ENCODE peak calls at places on chromosomes 7 and 10, in eight cellular contexts. R is transverse colon, F is IMR-90, I is OCI-LY7, V is sigmoid colon, Q is SJSA1, W is PC-3, B is colonic mucosa. Z is an unnamed sample.
A peak's percentile ranks its signal among the peaks of the same experiment; 100 is the strongest.

GRCh38 chr10:91415816-91416215 is 5.7 kb downstream of the HECTD2 start:
- DNase-seq in W (peak; percentile 25), V (no peak), F (no peak), B (no peak), I (no peak), R (no peak), Q (no peak), Z (no peak)

GRCh38 chr7:4174451-4174850 is 507.6 kb upstream of the FOXK1 start:
- DNase-seq in B (no peak), I (no peak), F (no peak), V (no peak), Q (no peak), W (no peak), R (no peak), Z (no peak)

GRCh38 chr10:79065091-79065551 is 3.6 kb upstream of the ZMIZ1 start:
- DNase-seq in R (no peak), B (no peak), W (no peak), I (no peak), F (no peak), V (peak; percentile 63), Q (no peak), Z (no peak)

GRCh38 chr7:132739271-132739955 is 163.1 kb upstream of the PLXNA4 start:
- DNase-seq in B (no peak), Q (no peak), F (peak; percentile 93), I (no peak), V (no peak), W (peak; percentile 80), R (no peak), Z (no peak)

GRCh38 chr10:75083972-75084833 is 27.3 kb upstream of the SAMD8 start:
- DNase-seq in B (no peak), W (no peak), R (no peak), F (peak; percentile 59), V (no peak), Q (no peak), I (no peak), Z (no peak)

GRCh38 chr7:68547181-68547580 is 1051.1 kb upstream of the AUTS2 start:
- DNase-seq in Q (no peak), F (no peak), I (no peak), R (no peak), V (no peak), B (no peak), W (no peak), Z (no peak)

GRCh38 chr7:29416906-29417305 is 146.7 kb upstream of the PRR15 start:
- DNase-seq in V (no peak), R (no peak), F (no peak), B (no peak), I (no peak), W (no peak), Q (no peak), Z (no peak)

GRCh38 chr10:90447836-90448235 is 410.0 kb downstream of the HTR7 start:
- DNase-seq in V (no peak), I (no peak), F (no peak), B (no peak), W (peak; percentile 81), Q (no peak), R (no peak), Z (no peak)

GRCh38 chr7:131654249-131654558 is 97.8 kb upstream of the PODXL start:
- DNase-seq in F (no peak), B (no peak), Q (no peak), W (no peak), V (no peak), I (no peak), R (no peak), Z (no peak)

GRCh38 chr10:95247200-95247880 is 43.5 kb downstream of the PDLIM1 start:
- DNase-seq in R (no peak), I (no peak), B (no peak), V (no peak), Q (peak; percentile 58), F (peak; percentile 95), W (peak; percentile 41), Z (no peak)

GRCh38 chr10:80501913-80502521 is 35.7 kb upstream of the SH2D4B start:
- DNase-seq in I (no peak), F (no peak), W (no peak), R (no peak), V (no peak), Q (peak; percentile 82), B (no peak), Z (no peak)

GRCh38 chr10:80502621-80503583 is 34.8 kb upstream of the SH2D4B start:
- DNase-seq in W (no peak), V (no peak), B (no peak), F (no peak), I (no peak), R (no peak), Q (no peak), Z (no peak)

GRCh38 chr10:80498833-80499671 is 38.6 kb upstream of the SH2D4B start:
- DNase-seq in V (peak; percentile 99), F (peak; percentile 97), B (peak; percentile 86), W (no peak), R (peak; percentile 88), I (no peak), Q (peak; percentile 93), Z (peak; percentile 87)

GRCh38 chr10:80501381-80501912 is 36.3 kb upstream of the SH2D4B start:
- DNase-seq in R (no peak), B (no peak), I (no peak), V (no peak), Q (no peak), F (no peak), W (no peak), Z (no peak)

GRCh38 chr10:80500572-80501380 is 36.9 kb upstream of the SH2D4B start:
- DNase-seq in F (no peak), R (no peak), W (no peak), I (no peak), B (no peak), V (no peak), Q (peak; percentile 77), Z (no peak)
- H3K4me1 ChIP-seq in F (peaks cover 44% of the 10 kb centered on the region), R (peaks cover 67% of the 10 kb centered on the region), W (no peaks in the 10 kb centered on the region), I (no peaks in the 10 kb centered on the region), B (peaks cover 55% of the 10 kb centered on the region), V (peaks cover 75% of the 10 kb centered on the region), Q (peaks cover 88% of the 10 kb centered on the region), Z (peaks cover 32% of the 10 kb centered on the region)

DNA sequence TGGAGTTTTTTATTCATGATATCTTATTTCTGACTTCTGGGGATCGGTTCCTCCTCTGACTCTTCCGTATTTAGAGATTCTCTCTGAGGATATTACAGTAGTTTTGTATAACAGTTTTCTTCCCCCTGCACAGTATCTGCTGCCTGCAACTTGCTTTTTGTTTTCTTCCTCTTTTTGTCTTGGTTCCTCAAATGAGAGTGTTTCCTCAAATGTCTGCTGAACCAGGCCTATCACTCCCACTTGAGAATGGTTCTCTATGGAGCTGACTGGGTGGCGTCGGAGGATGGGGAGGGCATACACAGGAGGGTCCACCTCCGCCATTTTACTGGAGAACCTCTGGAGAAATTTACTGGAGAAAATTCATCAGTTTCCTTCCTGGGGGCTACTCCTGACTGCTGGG is 27.7 kb downstream of the ARHGAP22 start:
- DNase-seq in B (no peak), V (no peak), Q (no peak), W (no peak), F (no peak), I (peak; percentile 84), R (no peak), Z (no peak)
- H3K4me1 ChIP-seq in B (no peaks in the 10 kb centered on the region), V (peaks cover 13% of the 10 kb centered on the region), Q (no peaks in the 10 kb centered on the region), W (no peaks in the 10 kb centered on the region), F (peaks cover 15% of the 10 kb centered on the region), I (peaks cover 92% of the 10 kb centered on the region), R (no peaks in the 10 kb centered on the region), Z (no peaks in the 10 kb centered on the region)

GRCh38 chr10:131978366-131978765 is 3.4 kb downstream of the BNIP3 start:
- DNase-seq in W (no peak), Q (no peak), I (no peak), F (no peak), R (no peak), B (no peak), V (peak; percentile 49), Z (no peak)

GRCh38 chr10:131978851-131979250 is 2.9 kb downstream of the BNIP3 start:
- DNase-seq in F (no peak), Q (no peak), B (no peak), I (no peak), R (no peak), V (peak; percentile 56), W (no peak), Z (no peak)

GRCh38 chr10:131975796-131976195 is 5.9 kb downstream of the BNIP3 start:
- DNase-seq in I (no peak), W (no peak), R (no peak), V (peak; percentile 36), Q (no peak), F (no peak), B (no peak), Z (no peak)

GRCh38 chr10:131979336-131979735 is 2.4 kb downstream of the BNIP3 start:
- DNase-seq in I (no peak), W (no peak), R (no peak), B (no peak), F (no peak), Q (no peak), V (peak; percentile 62), Z (no peak)

GRCh38 chr10:131977323-131978096 is 4.2 kb downstream of the BNIP3 start:
- DNase-seq in R (no peak), B (no peak), Q (no peak), F (no peak), W (no peak), I (no peak), V (peak; percentile 28), Z (no peak)
- H3K4me1 ChIP-seq in R (peaks cover 13% of the 10 kb centered on the region), B (peaks cover 12% of the 10 kb centered on the region), Q (peaks cover 31% of the 10 kb centered on the region), F (peaks cover 26% of the 10 kb centered on the region), W (peaks cover 18% of the 10 kb centered on the region), I (peaks cover 24% of the 10 kb centered on the region), V (peaks cover 38% of the 10 kb centered on the region), Z (peaks cover 19% of the 10 kb centered on the region)

GRCh38 chr10:129101232-129101980 is 365.6 kb upstream of the MGMT start:
- DNase-seq in F (no peak), V (no peak), I (no peak), Q (peak; percentile 13), B (no peak), R (no peak), W (no peak), Z (no peak)

GRCh38 chr10:129097776-129098175 is 369.3 kb upstream of the MGMT start:
- DNase-seq in B (no peak), W (no peak), F (no peak), R (no peak), I (no peak), Q (no peak), V (no peak), Z (no peak)

GRCh38 chr10:129099486-129099885 is 367.6 kb upstream of the MGMT start:
- DNase-seq in Q (peak; percentile 10), R (no peak), V (no peak), I (no peak), F (no peak), W (no peak), B (peak; percentile 3), Z (no peak)

GRCh38 chr10:129098517-129098916 is 368.5 kb upstream of the MGMT start:
- DNase-seq in W (no peak), V (no peak), F (no peak), R (no peak), B (no peak), Q (no peak), I (no peak), Z (no peak)

DNA sequence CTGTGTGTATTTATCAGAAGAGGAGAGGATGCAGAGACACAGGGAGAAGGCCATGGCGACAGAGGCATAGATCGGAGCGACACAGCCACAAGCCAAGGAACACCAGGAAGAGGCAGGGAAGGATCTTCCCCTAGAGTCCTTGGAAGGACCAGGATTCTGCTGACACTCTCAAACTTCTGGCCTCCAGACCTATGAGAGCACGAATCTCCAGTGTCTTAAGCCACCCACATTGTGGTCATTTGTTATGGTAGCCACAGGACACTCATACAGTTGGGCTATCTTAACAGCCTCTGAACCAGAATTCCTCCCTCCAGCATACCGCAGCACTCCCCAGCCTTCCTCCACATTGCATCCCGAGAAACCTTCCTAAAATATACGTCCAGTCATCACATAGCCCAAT is 367.0 kb upstream of the MGMT start:
- DNase-seq in Q (no peak), F (no peak), V (no peak), W (no peak), I (no peak), R (no peak), B (no peak), Z (no peak)
- H3K4me1 ChIP-seq in Q (no peaks in the 10 kb centered on the region), F (peaks cover 10% of the 10 kb centered on the region), V (peaks cover 22% of the 10 kb centered on the region), W (no peaks in the 10 kb centered on the region), I (no peaks in the 10 kb centered on the region), R (no peaks in the 10 kb centered on the region), B (no peaks in the 10 kb centered on the region), Z (no peaks in the 10 kb centered on the region)